ENCODE peak calls at places on chromosomes 1 and 21, in nine cellular contexts. One of them, this sample, is unnamed.
A peak's percentile ranks its signal among the peaks of the same experiment; 100 is the strongest.

GRCh38 chr1:24704411-24705259 is 40.6 kb upstream of the CLIC4 start:
- DNase-seq in HT1080: peak; percentile 82
- DNase-seq in lower leg skin: no peak
- DNase-seq in ureter: no peak
- DNase-seq in stimulated activated CD4-positive, alpha-beta T cell treated with anti-CD3 and anti-CD28 coated beads, Interleukin-1b, Interleukin-23, amount 100 ng/mL, for 4 hours: no peak
- DNase-seq in hepatocyte: peak; percentile 33
- DNase-seq in ELR: peak; percentile 83
- DNase-seq in effector CD4-positive, alpha-beta T cell: no peak
- DNase-seq in stimulated activated CD8-positive, alpha-beta memory T cell treated with anti-CD3 and anti-CD28 coated beads, Interleukin-4, amount 100 ng/mL, for 1 hour: no peak
- DNase-seq in this sample: no peak

GRCh38 chr1:240306673-240307072 is 215.0 kb downstream of the FMN2 start:
- DNase-seq in HT1080: no peak
- DNase-seq in lower leg skin: no peak
- DNase-seq in ureter: no peak
- DNase-seq in stimulated activated CD4-positive, alpha-beta T cell treated with anti-CD3 and anti-CD28 coated beads, Interleukin-1b, Interleukin-23, amount 100 ng/mL, for 4 hours: no peak
- DNase-seq in hepatocyte: no peak
- DNase-seq in ELR: peak; percentile 38
- DNase-seq in effector CD4-positive, alpha-beta T cell: no peak
- DNase-seq in stimulated activated CD8-positive, alpha-beta memory T cell treated with anti-CD3 and anti-CD28 coated beads, Interleukin-4, amount 100 ng/mL, for 1 hour: no peak
- DNase-seq in this sample: no peak

GRCh38 chr1:31414692-31415370 is 1.8 kb downstream of the SERINC2 start:
- DNase-seq in HT1080: no peak
- DNase-seq in lower leg skin: no peak
- DNase-seq in ureter: peak; percentile 76
- DNase-seq in stimulated activated CD4-positive, alpha-beta T cell treated with anti-CD3 and anti-CD28 coated beads, Interleukin-1b, Interleukin-23, amount 100 ng/mL, for 4 hours: no peak
- DNase-seq in hepatocyte: no peak
- DNase-seq in ELR: no peak
- DNase-seq in effector CD4-positive, alpha-beta T cell: no peak
- DNase-seq in stimulated activated CD8-positive, alpha-beta memory T cell treated with anti-CD3 and anti-CD28 coated beads, Interleukin-4, amount 100 ng/mL, for 1 hour: no peak
- DNase-seq in this sample: no peak

GRCh38 chr1:38013027-38013588 is 574 bp downstream of the UTP11 start:
- DNase-seq in HT1080: peak; percentile 65
- DNase-seq in lower leg skin: no peak
- DNase-seq in ureter: no peak
- DNase-seq in stimulated activated CD4-positive, alpha-beta T cell treated with anti-CD3 and anti-CD28 coated beads, Interleukin-1b, Interleukin-23, amount 100 ng/mL, for 4 hours: no peak
- DNase-seq in hepatocyte: peak; percentile 87
- DNase-seq in ELR: peak; percentile 79
- DNase-seq in effector CD4-positive, alpha-beta T cell: no peak
- DNase-seq in stimulated activated CD8-positive, alpha-beta memory T cell treated with anti-CD3 and anti-CD28 coated beads, Interleukin-4, amount 100 ng/mL, for 1 hour: no peak
- DNase-seq in this sample: no peak

GRCh38 chr1:121544500-121544899 is 359.7 kb downstream of the SRGAP2C start:
- DNase-seq in HT1080: no peak
- DNase-seq in lower leg skin: no peak
- DNase-seq in ureter: no peak
- DNase-seq in stimulated activated CD4-positive, alpha-beta T cell treated with anti-CD3 and anti-CD28 coated beads, Interleukin-1b, Interleukin-23, amount 100 ng/mL, for 4 hours: no peak
- DNase-seq in hepatocyte: no peak
- DNase-seq in ELR: no peak
- DNase-seq in effector CD4-positive, alpha-beta T cell: no peak
- DNase-seq in stimulated activated CD8-positive, alpha-beta memory T cell treated with anti-CD3 and anti-CD28 coated beads, Interleukin-4, amount 100 ng/mL, for 1 hour: no peak
- DNase-seq in this sample: no peak

GRCh38 chr1:226784081-226785049 is 45.3 kb upstream of the ITPKB start:
- DNase-seq in HT1080: peak; percentile 79
- DNase-seq in lower leg skin: no peak
- DNase-seq in ureter: no peak
- DNase-seq in stimulated activated CD4-positive, alpha-beta T cell treated with anti-CD3 and anti-CD28 coated beads, Interleukin-1b, Interleukin-23, amount 100 ng/mL, for 4 hours: no peak
- DNase-seq in hepatocyte: no peak
- DNase-seq in ELR: no peak
- DNase-seq in effector CD4-positive, alpha-beta T cell: no peak
- DNase-seq in stimulated activated CD8-positive, alpha-beta memory T cell treated with anti-CD3 and anti-CD28 coated beads, Interleukin-4, amount 100 ng/mL, for 1 hour: no peak
- DNase-seq in this sample: no peak

GRCh38 chr1:12179111-12179519 is 12.3 kb downstream of the TNFRSF1B start:
- DNase-seq in HT1080: peak; percentile 87
- DNase-seq in lower leg skin: no peak
- DNase-seq in ureter: no peak
- DNase-seq in stimulated activated CD4-positive, alpha-beta T cell treated with anti-CD3 and anti-CD28 coated beads, Interleukin-1b, Interleukin-23, amount 100 ng/mL, for 4 hours: peak; percentile 67
- DNase-seq in hepatocyte: no peak
- DNase-seq in ELR: peak; percentile 86
- DNase-seq in effector CD4-positive, alpha-beta T cell: peak; percentile 90
- DNase-seq in stimulated activated CD8-positive, alpha-beta memory T cell treated with anti-CD3 and anti-CD28 coated beads, Interleukin-4, amount 100 ng/mL, for 1 hour: peak; percentile 60
- DNase-seq in this sample: peak; percentile 87

GRCh38 chr1:226132731-226133503 is 53.6 kb downstream of the ACBD3 start:
- DNase-seq in HT1080: no peak
- DNase-seq in lower leg skin: peak; percentile 69
- DNase-seq in ureter: no peak
- DNase-seq in stimulated activated CD4-positive, alpha-beta T cell treated with anti-CD3 and anti-CD28 coated beads, Interleukin-1b, Interleukin-23, amount 100 ng/mL, for 4 hours: no peak
- DNase-seq in hepatocyte: no peak
- DNase-seq in ELR: no peak
- DNase-seq in effector CD4-positive, alpha-beta T cell: no peak
- DNase-seq in stimulated activated CD8-positive, alpha-beta memory T cell treated with anti-CD3 and anti-CD28 coated beads, Interleukin-4, amount 100 ng/mL, for 1 hour: no peak
- DNase-seq in this sample: no peak

GRCh38 chr1:241221319-241221718 is 135.7 kb downstream of the RGS7 start:
- DNase-seq in HT1080: no peak
- DNase-seq in lower leg skin: no peak
- DNase-seq in ureter: no peak
- DNase-seq in stimulated activated CD4-positive, alpha-beta T cell treated with anti-CD3 and anti-CD28 coated beads, Interleukin-1b, Interleukin-23, amount 100 ng/mL, for 4 hours: no peak
- DNase-seq in hepatocyte: no peak
- DNase-seq in ELR: no peak
- DNase-seq in effector CD4-positive, alpha-beta T cell: no peak
- DNase-seq in stimulated activated CD8-positive, alpha-beta memory T cell treated with anti-CD3 and anti-CD28 coated beads, Interleukin-4, amount 100 ng/mL, for 1 hour: no peak
- DNase-seq in this sample: no peak

GRCh38 chr21:43193651-43194302 is 25.0 kb downstream of the CRYAA start:
- DNase-seq in HT1080: peak; percentile 84
- DNase-seq in lower leg skin: peak; percentile 14
- DNase-seq in ureter: peak; percentile 48
- DNase-seq in stimulated activated CD4-positive, alpha-beta T cell treated with anti-CD3 and anti-CD28 coated beads, Interleukin-1b, Interleukin-23, amount 100 ng/mL, for 4 hours: no peak
- DNase-seq in hepatocyte: peak; percentile 60
- DNase-seq in ELR: peak; percentile 92
- DNase-seq in effector CD4-positive, alpha-beta T cell: no peak
- DNase-seq in stimulated activated CD8-positive, alpha-beta memory T cell treated with anti-CD3 and anti-CD28 coated beads, Interleukin-4, amount 100 ng/mL, for 1 hour: no peak
- DNase-seq in this sample: peak; percentile 25

This sample was measured in DND-41.